ENCODE peak calls at places on chromosomes 3 and 15, in ten cellular contexts. B, T, E, Y, U, F, K, S, V and O are unnamed samples.
A peak's percentile ranks its signal among the peaks of the same experiment; 100 is the strongest.

GRCh38 chr15:74799843-74800558 is 12.6 kb upstream of the LMAN1L start:
- DNase-seq in K (peak; percentile 61), B (peak; percentile 76), U (peak; percentile 85), Y (peak; percentile 87), S (peak; percentile 93), T (no peak), V (peak; percentile 52), E (no peak), F (peak; percentile 66), O (peak; percentile 55)

GRCh38 chr3:36729204-36730056 is 34.9 kb downstream of the DCLK3 start:
- DNase-seq in F (peak; percentile 70), B (no peak), T (no peak), Y (no peak), U (no peak), V (peak; percentile 69), E (no peak), K (no peak), S (no peak), O (no peak)

GRCh38 chr15:40161693-40162401 is 978 bp downstream of the BUB1B start:
- DNase-seq in E (no peak), B (no peak), F (peak; percentile 11), S (no peak), K (no peak), Y (no peak), U (no peak), V (no peak), T (no peak), O (no peak)

GRCh38 chr3:129383292-129383860 is 45.1 kb downstream of the EFCAB12 start:
- DNase-seq in K (peak; percentile 54), Y (peak; percentile 55), T (no peak), S (peak; percentile 92), B (no peak), F (peak; percentile 76), V (peak; percentile 85), E (peak; percentile 69), U (peak; percentile 53), O (peak; percentile 67)

GRCh38 chr3:118067439-118067838 is 967.2 kb downstream of the IGSF11 start:
- DNase-seq in U (no peak), F (no peak), B (no peak), K (no peak), E (no peak), V (no peak), Y (no peak), S (no peak), T (no peak), O (no peak)

GRCh38 chr3:8987673-8988655 is 24.7 kb upstream of the RAD18 start:
- DNase-seq in U (peak; percentile 60), V (peak; percentile 40), K (peak; percentile 49), T (peak; percentile 75), S (peak; percentile 96), Y (peak; percentile 76), E (no peak), B (peak; percentile 60), F (peak; percentile 61), O (peak; percentile 26)

GRCh38 chr15:45550436-45550835 is 27.9 kb upstream of the SLC30A4 start:
- DNase-seq in Y (no peak), E (no peak), F (no peak), U (no peak), T (no peak), K (no peak), B (no peak), S (no peak), V (peak; percentile 47), O (peak; percentile 24)

GRCh38 chr3:24137958-24138875 is 193.1 kb downstream of the NR1D2 start:
- DNase-seq in F (no peak), E (peak; percentile 60), Y (peak; percentile 69), T (no peak), S (no peak), V (no peak), K (no peak), B (no peak), U (no peak), O (no peak)

GRCh38 chr3:29649815-29650547 is 369.1 kb downstream of the RBMS3 start:
- DNase-seq in E (no peak), F (peak; percentile 91), B (no peak), S (no peak), T (no peak), U (no peak), Y (no peak), K (no peak), V (peak; percentile 75), O (peak; percentile 23)

GRCh38 chr3:11618897-11619296 is 24.8 kb downstream of the VGLL4 start:
- DNase-seq in E (no peak), K (no peak), U (no peak), F (no peak), T (no peak), S (no peak), V (no peak), B (no peak), Y (peak; percentile 50), O (no peak)

GRCh38 chr3:124079912-124080276 is 88.0 kb upstream of the ROPN1 start:
- DNase-seq in V (no peak), Y (no peak), S (no peak), U (no peak), B (no peak), F (no peak), K (no peak), T (no peak), E (no peak), O (no peak)

GRCh38 chr15:65595960-65596359 is 15.0 kb downstream of the INTS14 start:
- DNase-seq in T (no peak), B (no peak), S (no peak), U (no peak), F (no peak), V (no peak), E (no peak), K (no peak), Y (no peak), O (no peak)

GRCh38 chr3:13901935-13902584 is 22.2 kb upstream of the WNT7A start:
- DNase-seq in Y (no peak), F (no peak), K (no peak), E (no peak), V (no peak), U (no peak), B (no peak), T (no peak), S (no peak), O (no peak)
- H3K9me3 ChIP-seq in Y (peaks cover 70% of the 10 kb centered on the region), F (peaks cover 91% of the 10 kb centered on the region), K (no peaks in the 10 kb centered on the region), E (no peaks in the 10 kb centered on the region), V (peaks cover 13% of the 10 kb centered on the region), U (peaks cover 18% of the 10 kb centered on the region), B (peaks cover 73% of the 10 kb centered on the region), T (peaks cover 64% of the 10 kb centered on the region), S (peaks cover 99% of the 10 kb centered on the region), O (no peaks in the 10 kb centered on the region)

DNA sequence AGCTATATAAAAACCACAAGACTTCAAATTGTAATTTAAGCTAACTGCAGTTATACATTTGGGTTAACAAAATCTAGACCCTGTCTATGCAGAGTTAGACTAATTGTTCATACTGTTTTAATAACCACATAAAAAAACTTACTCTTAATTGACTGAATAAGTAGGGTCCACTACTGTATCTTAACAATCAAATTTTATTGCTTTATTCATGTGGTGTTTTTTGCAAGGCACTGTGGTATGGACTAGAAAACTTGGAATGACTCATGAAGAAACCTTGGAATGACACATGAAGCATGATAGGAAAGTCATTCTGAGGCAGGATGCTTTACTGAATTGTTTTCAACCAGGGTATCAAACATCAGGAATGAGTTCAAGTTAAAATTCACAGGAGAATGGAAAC is 2.3 kb downstream of the SERP1 start:
- DNase-seq in U (no peak), F (peak; percentile 67), S (no peak), Y (no peak), V (peak; percentile 80), E (no peak), T (no peak), K (no peak), B (no peak), O (no peak)
- H3K4me3 ChIP-seq in U (no peak overlapping the region), F (no peak overlapping the region), S (peak overlapping the region; percentile 98), Y (no peak overlapping the region), V (peak overlapping the region; percentile 11), E (peak overlapping the region; percentile 78), T (no peak overlapping the region), K (no peak overlapping the region), B (no peak overlapping the region), O (peak overlapping the region; percentile 98)

GRCh38 chr3:44833394-44833793 is 28.3 kb upstream of the TMEM42 start:
- DNase-seq in Y (no peak), S (peak; percentile 43), F (no peak), E (no peak), K (no peak), V (no peak), U (no peak), T (no peak), B (no peak), O (no peak)
- H3K36me3 ChIP-seq in Y (peaks cover 8% of the 10 kb centered on the region), S (peaks cover 67% of the 10 kb centered on the region), F (peaks cover 6% of the 10 kb centered on the region), E (no peaks in the 10 kb centered on the region), K (no peaks in the 10 kb centered on the region), V (peaks cover 9% of the 10 kb centered on the region), U (no peaks in the 10 kb centered on the region), T (no peaks in the 10 kb centered on the region), B (no peaks in the 10 kb centered on the region), O (peaks cover 22% of the 10 kb centered on the region)

DNA sequence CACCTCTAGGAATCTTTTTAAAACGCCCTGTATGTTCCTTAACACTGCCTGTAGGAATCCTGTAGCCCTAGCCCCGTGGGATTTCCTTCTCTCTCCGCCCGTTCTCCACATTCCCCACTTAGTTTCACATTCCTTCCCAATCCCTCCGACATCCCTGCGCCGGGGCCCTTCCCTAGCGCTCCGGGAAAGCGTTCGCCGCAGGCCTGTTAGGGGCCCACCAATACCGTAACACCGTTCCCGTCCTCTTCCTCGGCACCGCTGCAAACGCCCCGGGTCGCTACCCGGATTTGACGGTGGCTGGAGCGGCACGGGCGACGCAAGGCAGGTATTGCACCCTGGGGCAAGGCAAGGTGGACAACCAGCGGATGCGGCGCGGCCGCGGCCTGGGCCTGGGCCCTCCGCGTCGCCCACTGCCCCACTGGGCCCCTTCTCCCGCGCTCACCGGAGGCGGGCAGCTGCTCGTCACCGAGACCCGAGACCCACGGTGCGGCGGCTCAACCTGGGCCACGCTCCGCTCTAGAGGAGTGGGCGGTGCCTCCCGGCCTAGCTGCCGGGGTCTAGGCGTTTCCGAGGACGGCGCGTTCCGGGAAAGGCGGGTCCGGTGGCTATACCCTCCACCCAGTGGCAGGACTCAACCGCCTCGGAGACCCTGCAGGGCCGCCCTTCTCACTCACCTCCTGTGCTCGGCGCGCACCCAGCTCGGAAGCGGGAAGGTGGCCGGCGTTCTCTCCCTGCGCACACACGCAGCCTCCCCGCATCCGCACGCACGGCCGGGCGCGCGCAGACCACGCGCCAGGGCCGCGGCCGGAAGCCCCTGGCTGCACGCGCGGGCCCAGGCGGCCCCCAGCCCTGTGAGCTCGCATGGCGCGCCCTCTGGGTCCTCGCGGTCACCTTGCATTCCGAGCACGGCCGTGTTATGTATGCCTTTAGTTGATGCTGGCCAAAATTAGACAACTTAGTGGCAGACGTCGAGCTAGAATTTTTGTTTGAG is at the start of gene B3GALNT1:
- DNase-seq in Y (peak; percentile 55), E (peak; percentile 85), T (no peak), V (peak; percentile 50), S (peak; percentile 89), B (peak; percentile 67), F (peak; percentile 76), U (peak; percentile 56), K (peak; percentile 21), O (peak; percentile 73)
- H3K9me3 ChIP-seq in Y (no peaks in the 10 kb centered on the region), E (no peaks in the 10 kb centered on the region), T (no peaks in the 10 kb centered on the region), V (no peaks in the 10 kb centered on the region), S (no peaks in the 10 kb centered on the region), B (no peaks in the 10 kb centered on the region), F (no peaks in the 10 kb centered on the region), U (peaks cover 3% of the 10 kb centered on the region), K (no peaks in the 10 kb centered on the region), O (no peaks in the 10 kb centered on the region)